ENCODE peak calls at places on chromosomes 1 and 21, in six cellular contexts. K, A, H, P, O and C are unnamed samples.

GRCh38 chr1:106523448-106523847 is 533.0 kb upstream of the PRMT6 start:
- DNase-seq in K (no peak), A (no peak), H (no peak), P (no peak), O (no peak), C (no peak)

GRCh38 chr1:210621712-210622111 is 293.0 kb downstream of the HHAT start:
- DNase-seq in K (no peak), A (no peak), H (no peak), P (no peak), O (no peak), C (no peak)

GRCh38 chr1:111656093-111657017 is 36.8 kb downstream of the RAP1A start:
- DNase-seq in K (peak; percentile 12), A (peak; percentile 42), H (peak; percentile 66), P (peak; percentile 61), O (no peak), C (peak; percentile 68)

GRCh38 chr1:214404571-214405213 is 123.7 kb downstream of the SMYD2 start:
- DNase-seq in K (peak; percentile 89), A (peak; percentile 90), H (peak; percentile 75), P (no peak), O (no peak), C (no peak)

GRCh38 chr1:226248091-226248490 is 24.6 kb downstream of the MIXL1 start:
- DNase-seq in K (no peak), A (no peak), H (peak; percentile 38), P (no peak), O (no peak), C (no peak)

GRCh38 chr1:27382950-27383627 is at the start of gene CD164L2:
- DNase-seq in K (no peak), A (no peak), H (no peak), P (no peak), O (no peak), C (no peak)

GRCh38 chr1:210250665-210250997 is 18.0 kb downstream of the SERTAD4 start:
- DNase-seq in K (no peak), A (peak; percentile 33), H (no peak), P (no peak), O (peak; percentile 37), C (no peak)

GRCh38 chr1:156476501-156477298 is 23.9 kb downstream of the MEF2D start:
- DNase-seq in K (peak; percentile 75), A (peak; percentile 86), H (peak; percentile 93), P (peak; percentile 51), O (no peak), C (peak; percentile 40)

GRCh38 chr1:59516881-59517280 is 220.0 kb downstream of the FGGY start:
- DNase-seq in K (peak; percentile 29), A (peak; percentile 54), H (no peak), P (no peak), O (no peak), C (no peak)

GRCh38 chr1:218397752-218398339 is 52.7 kb downstream of the TGFB2 start:
- DNase-seq in K (peak; percentile 78), A (peak; percentile 85), H (no peak), P (no peak), O (no peak), C (no peak)

GRCh38 chr1:117852846-117853555 is 76.4 kb downstream of the GDAP2 start:
- DNase-seq in K (no peak), A (no peak), H (no peak), P (no peak), O (no peak), C (no peak)

GRCh38 chr1:224377676-224378006 is 21.0 kb downstream of the CNIH4 start:
- DNase-seq in K (peak; percentile 60), A (peak; percentile 71), H (peak; percentile 84), P (peak; percentile 16), O (no peak), C (no peak)

GRCh38 chr1:3902546-3902945 is 2.5 kb upstream of the C1orf174 start:
- DNase-seq in K (no peak), A (no peak), H (no peak), P (no peak), O (no peak), C (no peak)

GRCh38 chr1:160826546-160826945 is 30.6 kb downstream of the LY9 start:
- DNase-seq in K (peak; percentile 70), A (peak; percentile 74), H (no peak), P (no peak), O (no peak), C (no peak)

GRCh38 chr1:185846672-185847440 is 112.7 kb downstream of the HMCN1 start:
- DNase-seq in K (peak; percentile 81), A (peak; percentile 82), H (peak; percentile 63), P (no peak), O (no peak), C (no peak)

GRCh38 chr1:60563777-60564176 is 490.2 kb upstream of the C1orf87 start:
- DNase-seq in K (no peak), A (no peak), H (no peak), P (no peak), O (no peak), C (no peak)

GRCh38 chr1:7581754-7582264 is 189.3 kb upstream of the VAMP3 start:
- DNase-seq in K (no peak), A (no peak), H (no peak), P (no peak), O (no peak), C (no peak)

GRCh38 chr1:206469933-206470691 is at the start of gene IKBKE:
- DNase-seq in K (peak; percentile 58), A (peak; percentile 72), H (peak; percentile 73), P (peak; percentile 67), O (peak; percentile 48), C (peak; percentile 91)

GRCh38 chr1:155645648-155646047 is 35.6 kb downstream of the MSTO1 start:
- DNase-seq in K (peak; percentile 31), A (peak; percentile 48), H (no peak), P (peak; percentile 82), O (peak; percentile 10), C (no peak)

GRCh38 chr1:154272999-154273563 is 652 bp downstream of the HAX1 start:
- DNase-seq in K (no peak), A (no peak), H (no peak), P (no peak), O (no peak), C (no peak)

GRCh38 chr21:35294231-35294898 is 245.3 kb upstream of the RUNX1 start:
- DNase-seq in K (no peak), A (no peak), H (no peak), P (no peak), O (no peak), C (no peak)

GRCh38 chr1:182666736-182667135 is 17.7 kb downstream of the RGS8 start:
- DNase-seq in K (peak; percentile 25), A (peak; percentile 40), H (peak; percentile 4), P (no peak), O (no peak), C (no peak)

GRCh38 chr1:54619749-54620148 is 3.6 kb downstream of the FAM151A start:
- DNase-seq in K (no peak), A (no peak), H (no peak), P (no peak), O (no peak), C (no peak)

GRCh38 chr1:220123889-220124288 is 30.0 kb downstream of the IARS2 start:
- DNase-seq in K (no peak), A (no peak), H (no peak), P (no peak), O (no peak), C (no peak)

GRCh38 chr1:24548070-24548469 is 7.8 kb upstream of the NCMAP start:
- DNase-seq in K (no peak), A (no peak), H (no peak), P (no peak), O (no peak), C (no peak)

GRCh38 chr21:42009018-42009830 is 936 bp downstream of the ZBTB21 start:
- DNase-seq in K (peak; percentile 61), A (peak; percentile 65), H (peak; percentile 81), P (peak; percentile 90), O (peak; percentile 57), C (peak; percentile 21)

GRCh38 chr21:38165466-38166213 is 91.2 kb upstream of the KCNJ15 start:
- DNase-seq in K (peak; percentile 85), A (peak; percentile 82), H (peak; percentile 59), P (no peak), O (no peak), C (no peak)

GRCh38 chr1:207007352-207008033 is 25.1 kb downstream of the C1orf116 start:
- DNase-seq in K (peak; percentile 99), A (peak; percentile 99), H (peak; percentile 91), P (peak; percentile 22), O (no peak), C (no peak)

GRCh38 chr1:188937965-188938551 is 1539.6 kb downstream of the BRINP3 start:
- DNase-seq in K (peak; percentile 41), A (peak; percentile 64), H (peak; percentile 38), P (no peak), O (no peak), C (no peak)

GRCh38 chr1:65844990-65845757 is 52.5 kb downstream of the PDE4B start:
- DNase-seq in K (no peak), A (no peak), H (no peak), P (no peak), O (no peak), C (no peak)
- TF ChIP-seq CTCF in K (no peak), A (no peak), H (no peak), P (no peak), O (no peak), C (no peak)

GRCh38 chr1:20602851-20603450 is 14.1 kb downstream of the CDA start:
- DNase-seq in K (no peak), A (peak; percentile 36), H (peak; percentile 12), P (no peak), O (no peak), C (no peak)
- H3K27ac ChIP-seq in K (peak overlapping the region; percentile 75), A (no peak overlapping the region), H (peak overlapping the region; percentile 18), P (no peak overlapping the region), O (no peak overlapping the region), C (peak overlapping the region; percentile 79)

DNA sequence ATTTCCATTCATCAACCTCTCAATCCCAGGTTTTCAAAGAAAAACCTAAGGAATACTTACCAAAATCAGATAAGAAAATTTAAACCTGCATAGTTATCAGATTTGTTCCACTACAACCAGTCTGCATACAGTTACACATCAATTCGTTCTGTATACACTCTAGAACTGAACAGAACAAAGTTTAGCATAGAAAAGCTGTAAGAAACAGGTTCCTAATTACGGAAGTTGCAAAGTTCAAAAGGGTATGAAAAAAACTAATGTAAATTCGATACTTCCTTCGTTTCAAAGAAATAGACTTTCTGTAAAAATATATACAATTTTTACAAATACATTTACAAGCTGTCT is 3.1 kb downstream of the MCL1 start:
- DNase-seq in K (no peak), A (no peak), H (no peak), P (no peak), O (no peak), C (no peak)
- TF ChIP-seq CTCF in K (no peak), A (no peak), H (no peak), P (no peak), O (no peak), C (no peak)

GRCh38 chr1:30875197-30875596 is 33.4 kb downstream of the SDC3 start:
- DNase-seq in K (no peak), A (no peak), H (no peak), P (no peak), O (no peak), C (no peak)

GRCh38 chr1:30878016-30878415 is 30.5 kb downstream of the SDC3 start:
- DNase-seq in K (no peak), A (no peak), H (no peak), P (no peak), O (no peak), C (no peak)

GRCh38 chr1:30877205-30877912 is 31.2 kb downstream of the SDC3 start:
- DNase-seq in K (peak; percentile 62), A (peak; percentile 72), H (peak; percentile 87), P (peak; percentile 95), O (peak; percentile 74), C (no peak)

GRCh38 chr1:30875916-30876315 is 32.6 kb downstream of the SDC3 start:
- DNase-seq in K (no peak), A (no peak), H (no peak), P (no peak), O (no peak), C (no peak)

GRCh38 chr1:30876451-30877204 is 31.9 kb downstream of the SDC3 start:
- DNase-seq in K (no peak), A (no peak), H (no peak), P (no peak), O (no peak), C (no peak)
- H3K27ac ChIP-seq in K (no peak overlapping the region), A (no peak overlapping the region), H (peak overlapping the region; percentile 75), P (no peak overlapping the region), O (peak overlapping the region; percentile 64), C (no peak overlapping the region)